ENCODE peak calls at places on chromosomes 11 and 22, in five cellular contexts. P is CD4-positive, alpha-beta memory T cell; F is T-cell; X is GM23248; K is NCI-H510A treated with DMSO at 0.1 percent for 48 hours. R is an unnamed sample.

GRCh38 chr11:83540112-83540675 is 254.0 kb upstream of the CCDC90B start:
- DNase-seq in P (no peak), F (no peak), X (peak), K (no peak), R (no peak)

GRCh38 chr22:46748948-46749681 is 11.1 kb upstream of the CERK start:
- DNase-seq in P (peak), F (peak), X (peak), K (no peak), R (no peak)

GRCh38 chr11:102610198-102610597 is 14.9 kb downstream of the MMP20 start:
- DNase-seq in P (no peak), F (no peak), X (no peak), K (no peak), R (no peak)

GRCh38 chr11:119699227-119699626 is 29.8 kb downstream of the NECTIN1 start:
- DNase-seq in P (no peak), F (no peak), X (peak), K (no peak), R (no peak)

GRCh38 chr11:73159297-73159696 is 17.2 kb upstream of the FCHSD2 start:
- DNase-seq in P (no peak), F (no peak), X (no peak), K (no peak), R (no peak)

GRCh38 chr11:75198278-75198948 is 42.2 kb upstream of the TPBGL start:
- DNase-seq in P (no peak), F (no peak), X (no peak), K (no peak), R (no peak)

GRCh38 chr11:77074205-77074604 is 7.4 kb downstream of the CAPN5 start:
- DNase-seq in P (no peak), F (no peak), X (no peak), K (peak), R (no peak)

GRCh38 chr11:12693485-12694181 is 19.4 kb downstream of the TEAD1 start:
- DNase-seq in P (no peak), F (no peak), X (peak), K (peak), R (no peak)

GRCh38 chr22:44024288-44024908 is at the start of gene PARVB:
- DNase-seq in P (no peak), F (no peak), X (peak), K (no peak), R (no peak)

GRCh38 chr11:27619936-27620335 is 80.3 kb downstream of the BDNF start:
- DNase-seq in P (no peak), F (no peak), X (no peak), K (no peak), R (no peak)

GRCh38 chr11:31687861-31688260 is 123.3 kb downstream of the PAX6 start:
- DNase-seq in P (no peak), F (no peak), X (no peak), K (no peak), R (no peak)

GRCh38 chr22:37594237-37594636 is 14.3 kb upstream of the LGALS2 start:
- DNase-seq in P (no peak), F (no peak), X (no peak), K (no peak), R (no peak)

GRCh38 chr11:68267881-68268240 is 3.9 kb downstream of the C11orf24 start:
- DNase-seq in P (no peak), F (no peak), X (no peak), K (no peak), R (no peak)

GRCh38 chr22:26889794-26890193 is 232.4 kb downstream of the MIAT start:
- DNase-seq in P (no peak), F (no peak), X (peak), K (no peak), R (no peak)

GRCh38 chr22:40610329-40610850 is 26.1 kb downstream of the MRTFA start:
- DNase-seq in P (no peak), F (no peak), X (no peak), K (no peak), R (no peak)

GRCh38 chr11:57800444-57801184 is 39.0 kb downstream of the CTNND1 start:
- DNase-seq in P (no peak), F (no peak), X (peak), K (peak), R (no peak)

GRCh38 chr11:33630936-33631748 is 69.5 kb downstream of the C11orf91 start:
- DNase-seq in P (no peak), F (no peak), X (peak), K (no peak), R (no peak)

GRCh38 chr11:72897506-72897905 is 83.3 kb downstream of the ATG16L2 start:
- DNase-seq in P (no peak), F (no peak), X (no peak), K (no peak), R (no peak)

GRCh38 chr11:133787379-133788103 is 57.8 kb downstream of the SPATA19 start:
- DNase-seq in P (no peak), F (no peak), X (no peak), K (no peak), R (peak)

GRCh38 chr11:67303132-67303988 is at the start of gene SSH3:
- DNase-seq in P (no peak), F (no peak), X (peak), K (peak), R (no peak)

GRCh38 chr11:74739546-74740270 is 8.5 kb upstream of the CHRDL2 start:
- DNase-seq in P (no peak), F (peak), X (peak), K (peak), R (no peak)

GRCh38 chr11:38339835-38340440 is 1741.9 kb upstream of the RAG2 start:
- DNase-seq in P (no peak), F (no peak), X (no peak), K (no peak), R (no peak)

GRCh38 chr11:44709966-44710365 is 16.8 kb upstream of the TSPAN18 start:
- DNase-seq in P (no peak), F (no peak), X (peak), K (no peak), R (no peak)

GRCh38 chr11:6431861-6432260 is 8.9 kb downstream of the HPX start:
- DNase-seq in P (no peak), F (no peak), X (peak), K (no peak), R (no peak)

GRCh38 chr11:82494988-82495432 is 238.7 kb downstream of the FAM181B start:
- DNase-seq in P (no peak), F (no peak), X (no peak), K (peak), R (peak)

GRCh38 chr11:122113836-122114235 is 2.2 kb downstream of the BLID start:
- DNase-seq in P (no peak), F (no peak), X (peak), K (no peak), R (no peak)

GRCh38 chr22:29044657-29045176 is 16.9 kb downstream of the C22orf31 start:
- DNase-seq in P (no peak), F (no peak), X (peak), K (no peak), R (no peak)

GRCh38 chr11:62556872-62557631 is 10.4 kb upstream of the AHNAK start:
- DNase-seq in P (peak), F (no peak), X (peak), K (no peak), R (no peak)

GRCh38 chr11:13256216-13256615 is 21.4 kb upstream of the BMAL1 start:
- DNase-seq in P (no peak), F (no peak), X (peak), K (no peak), R (no peak)

GRCh38 chr11:69666752-69667536 is 8.2 kb downstream of the LTO1 start:
- DNase-seq in P (no peak), F (no peak), X (no peak), K (no peak), R (no peak)

R was measured in iPS DF 6.9.